ENCODE peak calls at places on chromosome 13, in nine cellular contexts. J, K, B, I, Y, S, U, M and T are unnamed samples.

GRCh38 chr13:82758056-82758455 is 1124.2 kb downstream of the SLITRK1 start:
- DNase-seq in J (no peak), K (no peak), B (no peak), I (peak), Y (peak), S (no peak), U (no peak), M (no peak), T (no peak)

GRCh38 chr13:73465629-73465974 is 406.8 kb downstream of the KLF5 start:
- DNase-seq in J (no peak), K (no peak), B (no peak), I (no peak), Y (no peak), S (peak), U (no peak), M (no peak), T (peak)

GRCh38 chr13:69755101-69755500 is 352.5 kb upstream of the ATXN8OS start:
- DNase-seq in J (no peak), K (no peak), B (no peak), I (no peak), Y (no peak), S (no peak), U (no peak), M (no peak), T (no peak)

GRCh38 chr13:37313383-37313782 is 207.9 kb upstream of the CSNK1A1L start:
- DNase-seq in J (no peak), K (no peak), B (no peak), I (no peak), Y (no peak), S (peak), U (no peak), M (no peak), T (peak)

GRCh38 chr13:49932066-49932465 is 4.1 kb downstream of the SPRYD7 start:
- DNase-seq in J (no peak), K (no peak), B (no peak), I (no peak), Y (no peak), S (no peak), U (no peak), M (no peak), T (no peak)

GRCh38 chr13:111051041-111051440 is 64.1 kb upstream of the ARHGEF7 start:
- DNase-seq in J (no peak), K (no peak), B (no peak), I (no peak), Y (no peak), S (no peak), U (peak), M (no peak), T (no peak)

GRCh38 chr13:38624822-38625221 is 62.1 kb upstream of the FREM2 start:
- DNase-seq in J (no peak), K (no peak), B (no peak), I (peak), Y (no peak), S (no peak), U (no peak), M (no peak), T (no peak)

GRCh38 chr13:99500839-99501134 is 485 bp upstream of the TM9SF2 start:
- DNase-seq in J (no peak), K (no peak), B (no peak), I (no peak), Y (no peak), S (no peak), U (no peak), M (no peak), T (no peak)

GRCh38 chr13:40764587-40765403 is 6.2 kb downstream of the MRPS31 start:
- DNase-seq in J (no peak), K (no peak), B (no peak), I (no peak), Y (no peak), S (no peak), U (peak), M (no peak), T (no peak)

GRCh38 chr13:47277774-47278173 is 380.9 kb upstream of the HTR2A start:
- DNase-seq in J (no peak), K (no peak), B (no peak), I (no peak), Y (no peak), S (no peak), U (no peak), M (no peak), T (peak)

GRCh38 chr13:26019241-26019640 is 32.6 kb downstream of the SHISA2 start:
- DNase-seq in J (no peak), K (no peak), B (no peak), I (no peak), Y (no peak), S (no peak), U (no peak), M (no peak), T (no peak)

GRCh38 chr13:101624210-101624922 is 171.9 kb downstream of the ITGBL1 start:
- DNase-seq in J (peak), K (no peak), B (no peak), I (no peak), Y (no peak), S (no peak), U (no peak), M (no peak), T (peak)

GRCh38 chr13:48580185-48580803 is 47.4 kb upstream of the RCBTB2 start:
- DNase-seq in J (peak), K (peak), B (peak), I (no peak), Y (no peak), S (no peak), U (peak), M (peak), T (peak)

GRCh38 chr13:79197933-79198332 is 208.1 kb downstream of the RBM26 start:
- DNase-seq in J (no peak), K (no peak), B (no peak), I (no peak), Y (no peak), S (no peak), U (no peak), M (no peak), T (no peak)

GRCh38 chr13:66809496-66809895 is 420.6 kb downstream of the PCDH9 start:
- DNase-seq in J (no peak), K (no peak), B (no peak), I (no peak), Y (no peak), S (no peak), U (no peak), M (no peak), T (no peak)

GRCh38 chr13:28045861-28046260 is 54.5 kb downstream of the FLT3 start:
- DNase-seq in J (no peak), K (no peak), B (no peak), I (no peak), Y (no peak), S (no peak), U (no peak), M (no peak), T (no peak)

GRCh38 chr13:60509601-60510386 is 112.8 kb downstream of the TDRD3 start:
- DNase-seq in J (no peak), K (no peak), B (no peak), I (no peak), Y (no peak), S (no peak), U (no peak), M (no peak), T (peak)

GRCh38 chr13:35711909-35712308 is 235.4 kb upstream of the MAB21L1 start:
- DNase-seq in J (no peak), K (no peak), B (no peak), I (no peak), Y (no peak), S (no peak), U (no peak), M (no peak), T (no peak)